ENCODE peak calls at places on chromosomes 11 and 22, in five cellular contexts. X is OCI-LY7, A is Peyer's patch, V is PC-3, H is brain microvascular endothelial cell. B is an unnamed sample.

GRCh38 chr22:25475554-25476022 is 88.9 kb upstream of the GRK3 start:
- DNase-seq in X (no peak), A (no peak), V (no peak), H (peak; percentile 83), B (peak; percentile 29)

GRCh38 chr22:38572065-38572464 is 2.1 kb upstream of the DMC1 start:
- DNase-seq in X (peak; percentile 66), A (peak; percentile 59), V (peak; percentile 61), H (peak; percentile 65), B (peak; percentile 61)

GRCh38 chr11:5291207-5291838 is 10.4 kb downstream of the OR51B4 start:
- DNase-seq in X (peak; percentile 18), A (no peak), V (peak; percentile 46), H (peak; percentile 42), B (no peak)

GRCh38 chr11:612961-613300 is 2.8 kb downstream of the IRF7 start:
- DNase-seq in X (no peak), A (no peak), V (no peak), H (no peak), B (no peak)

GRCh38 chr11:130886704-130887103 is 29.6 kb downstream of the SNX19 start:
- DNase-seq in X (no peak), A (no peak), V (no peak), H (no peak), B (no peak)

GRCh38 chr22:25030636-25031035 is 78.1 kb downstream of the KIAA1671 start:
- DNase-seq in X (no peak), A (peak; percentile 50), V (no peak), H (no peak), B (no peak)

GRCh38 chr11:10322830-10323792 is 18.2 kb downstream of the ADM start:
- DNase-seq in X (peak; percentile 76), A (peak; percentile 75), V (peak; percentile 93), H (peak; percentile 86), B (peak; percentile 73)

GRCh38 chr11:124879999-124880611 is 14.9 kb downstream of the ROBO3 start:
- DNase-seq in X (no peak), A (no peak), V (no peak), H (no peak), B (no peak)

GRCh38 chr11:38305682-38306081 is 1707.6 kb upstream of the RAG2 start:
- DNase-seq in X (no peak), A (no peak), V (no peak), H (peak; percentile 40), B (no peak)

GRCh38 chr11:12287374-12288211 is 89.8 kb upstream of the PARVA start:
- DNase-seq in X (no peak), A (no peak), V (peak; percentile 90), H (peak; percentile 98), B (no peak)

GRCh38 chr11:62402994-62403393 is 15.8 kb upstream of the SCGB1A1 start:
- DNase-seq in X (no peak), A (no peak), V (no peak), H (no peak), B (no peak)

GRCh38 chr11:46391578-46392420 is at the start of gene CHRM4:
- DNase-seq in X (no peak), A (no peak), V (no peak), H (no peak), B (peak; percentile 36)

GRCh38 chr11:44556735-44557409 is 8.6 kb upstream of the CD82 start:
- DNase-seq in X (peak; percentile 80), A (peak; percentile 89), V (peak; percentile 62), H (peak; percentile 45), B (peak; percentile 85)

GRCh38 chr22:50416996-50417395 is 57.8 kb downstream of the SBF1 start:
- DNase-seq in X (no peak), A (no peak), V (no peak), H (no peak), B (no peak)

GRCh38 chr11:15675683-15676082 is 561.0 kb downstream of the INSC start:
- DNase-seq in X (no peak), A (no peak), V (no peak), H (no peak), B (no peak)

GRCh38 chr11:105156231-105156630 is 16.7 kb upstream of the CARD18 start:
- DNase-seq in X (no peak), A (no peak), V (peak; percentile 37), H (no peak), B (no peak)

GRCh38 chr11:68843052-68843561 is 1.4 kb upstream of the CPT1A start:
- DNase-seq in X (no peak), A (peak; percentile 77), V (no peak), H (no peak), B (peak; percentile 76)

GRCh38 chr11:67439321-67440228 is 2.1 kb upstream of the PTPRCAP start:
- DNase-seq in X (no peak), A (peak; percentile 72), V (peak; percentile 36), H (no peak), B (peak; percentile 64)
- TF ChIP-seq CTCF in X (peak; percentile 72), A (no peak), V (peak; percentile 64), H (peak; percentile 47), B (peak; percentile 20)

GRCh38 chr11:18203723-18204122 is 31.1 kb downstream of the MRGPRX4 start:
- DNase-seq in X (no peak), A (no peak), V (peak; percentile 12), H (peak; percentile 18), B (peak; percentile 22)
- TF ChIP-seq CTCF in X (peak; percentile 61), A (no peak), V (peak; percentile 53), H (peak; percentile 77), B (peak; percentile 60)

DNA sequence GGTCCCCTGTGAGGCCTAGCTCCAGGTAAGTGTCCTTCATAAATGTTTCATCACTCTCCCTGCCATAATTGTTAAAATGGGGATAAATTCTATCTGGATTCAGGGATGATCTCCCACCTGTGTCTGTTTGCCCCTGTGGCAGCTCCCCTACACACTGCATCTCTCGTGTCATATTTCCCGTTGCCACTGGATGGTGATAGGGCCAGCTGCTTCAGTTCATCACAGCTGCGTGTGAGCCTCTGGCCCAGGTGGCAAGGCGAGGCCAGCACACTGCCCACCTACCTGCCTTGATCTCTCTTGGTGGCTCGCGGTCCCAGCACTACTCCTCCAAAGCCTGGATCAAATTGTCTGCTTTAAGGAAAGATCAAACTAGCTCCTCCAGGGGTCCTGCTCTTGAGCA is 187.4 kb downstream of the GRIK4 start:
- DNase-seq in X (peak; percentile 72), A (no peak), V (no peak), H (no peak), B (no peak)
- TF ChIP-seq CTCF in X (peak; percentile 66), A (no peak), V (no peak), H (no peak), B (no peak)

GRCh38 chr22:43400449-43400848 is 11.4 kb upstream of the MPPED1 start:
- DNase-seq in X (no peak), A (no peak), V (no peak), H (no peak), B (no peak)
- TF ChIP-seq CTCF in X (no peak), A (no peak), V (no peak), H (no peak), B (no peak)

GRCh38 chr11:17851697-17852096 is 117.1 kb downstream of the KCNC1 start:
- DNase-seq in X (no peak), A (no peak), V (no peak), H (no peak), B (no peak)

GRCh38 chr11:17852246-17852645 is 117.7 kb downstream of the KCNC1 start:
- DNase-seq in X (no peak), A (no peak), V (no peak), H (no peak), B (no peak)

GRCh38 chr11:17848709-17849108 is 114.1 kb downstream of the KCNC1 start:
- DNase-seq in X (no peak), A (no peak), V (no peak), H (no peak), B (no peak)

GRCh38 chr11:17845431-17845881 is 110.9 kb downstream of the KCNC1 start:
- DNase-seq in X (no peak), A (no peak), V (peak; percentile 89), H (peak; percentile 6), B (no peak)

GRCh38 chr11:17846852-17847453 is 112.4 kb downstream of the KCNC1 start:
- DNase-seq in X (peak; percentile 8), A (no peak), V (peak; percentile 53), H (peak; percentile 18), B (no peak)
- TF ChIP-seq CTCF in X (peak; percentile 36), A (no peak), V (peak; percentile 64), H (peak; percentile 45), B (no peak)

DNA sequence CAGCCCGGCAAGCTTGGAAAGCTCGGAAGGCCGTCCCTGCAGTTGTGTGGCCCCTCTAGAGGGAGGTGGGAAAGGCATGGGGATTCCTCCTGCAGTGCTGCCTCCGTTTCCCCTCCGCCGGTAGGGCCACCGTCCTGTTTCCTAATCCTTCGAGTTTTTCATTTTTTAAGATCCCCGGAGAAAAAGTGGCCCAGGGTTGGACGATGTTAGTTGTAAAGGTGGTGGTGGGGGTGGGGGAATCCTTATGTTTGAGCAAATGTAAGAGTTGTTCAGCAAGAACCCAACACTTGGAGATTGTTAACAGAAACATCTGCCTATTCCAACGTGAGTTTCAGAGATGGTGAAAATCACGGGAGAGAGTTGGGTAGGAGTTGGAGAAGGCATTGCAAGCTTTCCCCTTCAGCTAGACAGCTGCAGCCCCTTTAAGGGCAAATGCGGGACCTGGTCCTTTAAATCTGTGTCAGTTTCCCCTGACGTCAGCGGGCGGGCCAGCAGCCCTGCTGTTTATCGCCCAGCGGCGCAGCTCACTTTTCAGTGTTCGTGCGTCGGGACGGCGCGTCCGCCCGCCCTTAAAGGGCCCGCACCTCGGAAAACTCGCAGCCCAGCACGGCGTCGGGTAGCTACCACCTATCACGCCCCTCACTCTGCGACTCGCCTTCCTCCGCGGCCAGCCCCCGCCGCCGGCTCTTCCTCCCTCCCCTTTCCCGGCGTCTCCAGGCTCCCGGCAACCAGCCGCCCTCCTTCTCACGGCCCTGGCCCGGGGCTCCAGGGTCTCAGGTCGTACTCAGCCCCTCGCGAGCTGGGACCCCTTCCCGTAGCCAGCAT is at the start of gene SIDT2:
- DNase-seq in X (peak; percentile 96), A (peak; percentile 98), V (peak; percentile 98), H (peak; percentile 92), B (peak; percentile 96)
- TF ChIP-seq CTCF in X (no peak), A (no peak), V (no peak), H (no peak), B (no peak)

DNA sequence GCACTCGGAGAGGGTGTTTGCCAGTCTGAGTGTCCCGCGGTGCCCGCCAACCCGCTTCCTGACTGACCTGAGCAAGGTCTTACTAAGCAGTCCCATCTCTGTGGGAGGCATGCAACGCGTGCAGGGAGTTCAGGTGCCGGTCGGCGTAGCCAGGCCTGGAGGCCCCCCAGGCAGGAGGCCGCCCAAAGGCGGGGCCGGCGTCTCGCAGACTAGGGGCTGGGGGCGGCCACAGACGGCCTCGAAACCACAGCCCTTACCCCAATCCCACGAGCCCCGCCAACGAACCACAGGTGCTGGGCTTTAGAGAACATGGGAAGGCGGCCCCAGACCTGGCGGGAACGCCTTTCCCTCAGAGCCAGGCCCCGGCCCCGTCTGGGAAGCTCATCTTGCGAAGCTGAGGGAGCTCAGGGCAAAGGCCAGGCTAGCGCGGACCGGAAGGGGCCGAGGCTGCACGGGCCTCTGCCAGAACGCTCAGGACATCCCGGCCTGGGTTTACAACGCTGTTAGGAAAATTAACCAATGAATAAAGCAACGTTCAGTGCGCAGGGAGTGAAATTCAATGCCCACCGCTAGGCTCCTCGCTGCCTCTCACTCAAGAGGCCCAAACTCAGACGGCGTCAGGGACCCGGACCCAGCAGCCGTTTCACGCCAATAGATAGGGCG is 2.1 kb upstream of the MTFP1 start:
- DNase-seq in X (peak; percentile 43), A (peak; percentile 70), V (no peak), H (no peak), B (peak; percentile 80)
- TF ChIP-seq CTCF in X (peak; percentile 27), A (no peak), V (no peak), H (no peak), B (no peak)

B was measured in activated CD8-positive, alpha-beta T cell treated with anti-CD3 and anti-CD28 coated beads for 36 hours.